ENCODE peak calls at places on chromosome 7, in eight cellular contexts. F is mammary epithelial cell, K is fibroblast of lung, V is upper lobe of right lung, E is IMR-90, Q is heart left ventricle, P is right lobe of liver, H is body of pancreas. S is an unnamed sample.

GRCh38 chr7:76225379-76225778 is 23.7 kb downstream of the SRRM3 start:
- DNase-seq in F (peak; percentile 11), K (peak; percentile 36), V (no peak), E (peak; percentile 23), Q (no peak), P (no peak), H (no peak), S (no peak)

GRCh38 chr7:96728139-96728538 is 18.5 kb upstream of the SEM1 start:
- DNase-seq in F (peak; percentile 73), K (no peak), V (no peak), E (no peak), Q (no peak), P (no peak), H (no peak), S (no peak)

GRCh38 chr7:13979671-13980438 is 9.6 kb downstream of the ETV1 start:
- DNase-seq in F (no peak), K (peak; percentile 65), V (no peak), E (peak; percentile 85), Q (no peak), P (no peak), H (no peak), S (no peak)

GRCh38 chr7:28708458-28708951 is 249.6 kb downstream of the TRIL start:
- DNase-seq in F (no peak), K (peak; percentile 66), V (no peak), E (no peak), Q (no peak), P (no peak), H (no peak), S (peak; percentile 27)

GRCh38 chr7:159114096-159114495 is 30.6 kb downstream of the VIPR2 start:
- DNase-seq in F (no peak), K (no peak), V (no peak), E (no peak), Q (no peak), P (no peak), H (peak; percentile 28), S (no peak)

GRCh38 chr7:31120800-31121513 is 68.8 kb downstream of the ADCYAP1R1 start:
- DNase-seq in F (no peak), K (no peak), V (no peak), E (no peak), Q (no peak), P (no peak), H (no peak), S (no peak)

GRCh38 chr7:46282155-46282554 is 361.1 kb upstream of the IGFBP3 start:
- DNase-seq in F (peak; percentile 50), K (no peak), V (no peak), E (no peak), Q (no peak), P (no peak), H (no peak), S (no peak)

GRCh38 chr7:141208539-141208938 is 134.7 kb downstream of the TMEM178B start:
- DNase-seq in F (peak; percentile 83), K (no peak), V (no peak), E (no peak), Q (no peak), P (no peak), H (no peak), S (no peak)

GRCh38 chr7:100400656-100401055 is 27.4 kb downstream of the PILRA start:
- DNase-seq in F (no peak), K (no peak), V (no peak), E (no peak), Q (no peak), P (no peak), H (no peak), S (no peak)

GRCh38 chr7:139680676-139681462 is 96.9 kb downstream of the HIPK2 start:
- DNase-seq in F (peak; percentile 97), K (peak; percentile 99), V (no peak), E (peak; percentile 99), Q (peak; percentile 78), P (no peak), H (peak; percentile 23), S (no peak)

GRCh38 chr7:100632951-100633717 is 8.2 kb downstream of the TFR2 start:
- DNase-seq in F (peak; percentile 12), K (peak; percentile 25), V (peak; percentile 80), E (peak; percentile 29), Q (peak; percentile 72), P (no peak), H (peak; percentile 52), S (peak; percentile 55)

GRCh38 chr7:81684513-81685262 is 85.2 kb downstream of the HGF start:
- DNase-seq in F (peak; percentile 98), K (peak; percentile 100), V (peak; percentile 61), E (peak; percentile 100), Q (peak; percentile 87), P (peak; percentile 68), H (peak; percentile 70), S (peak; percentile 76)

GRCh38 chr7:149790146-149790548 is 16.8 kb upstream of the ZNF467 start:
- DNase-seq in F (no peak), K (no peak), V (peak; percentile 77), E (no peak), Q (no peak), P (no peak), H (peak; percentile 57), S (peak; percentile 58)

GRCh38 chr7:138785587-138786437 is 12.0 kb upstream of the TMEM213 start:
- DNase-seq in F (peak; percentile 23), K (peak; percentile 43), V (no peak), E (peak; percentile 11), Q (no peak), P (no peak), H (no peak), S (no peak)

GRCh38 chr7:24216576-24217116 is 67.3 kb upstream of the NPY start:
- DNase-seq in F (peak; percentile 25), K (peak; percentile 93), V (no peak), E (peak; percentile 13), Q (no peak), P (no peak), H (no peak), S (no peak)

DNA sequence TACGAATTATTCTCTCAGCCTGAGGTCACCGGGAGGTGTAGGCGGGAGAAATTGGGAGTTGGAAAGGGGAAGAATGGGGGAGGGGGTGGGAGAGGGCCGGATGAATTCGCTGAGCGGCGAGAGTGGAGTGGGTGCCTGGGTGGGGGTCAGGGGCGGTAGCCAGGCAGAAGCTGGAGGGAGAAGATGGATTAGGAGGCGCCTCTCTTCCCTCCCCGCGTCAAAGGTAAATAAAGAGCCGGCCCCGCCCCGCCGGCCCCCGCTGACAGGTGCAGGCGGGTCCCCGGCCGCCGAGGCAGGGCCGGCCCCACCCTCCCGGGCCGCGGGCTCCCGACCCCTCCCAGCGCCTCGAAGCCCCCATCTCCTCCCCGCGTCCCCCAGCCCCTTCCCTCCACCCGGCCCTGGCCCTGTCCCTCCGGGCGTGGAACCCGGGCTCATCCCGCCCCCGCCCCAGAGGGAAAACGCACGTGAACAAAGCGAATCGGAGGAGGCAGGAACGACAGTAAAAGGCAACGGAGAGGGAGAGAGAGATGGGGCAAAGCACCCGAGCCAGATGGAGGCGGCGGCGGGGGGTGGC is 874 bp downstream of the FAM131B start:
- DNase-seq in F (no peak), K (no peak), V (no peak), E (no peak), Q (no peak), P (no peak), H (no peak), S (no peak)
- H3K4me3 ChIP-seq in F (peak overlapping the region; percentile 53), K (peak overlapping the region; percentile 58), V (peak overlapping the region; percentile 52), E (peak overlapping the region; percentile 84), Q (peak overlapping the region; percentile 60), P (peak overlapping the region; percentile 33), H (no peak overlapping the region), S (no peak overlapping the region)

DNA sequence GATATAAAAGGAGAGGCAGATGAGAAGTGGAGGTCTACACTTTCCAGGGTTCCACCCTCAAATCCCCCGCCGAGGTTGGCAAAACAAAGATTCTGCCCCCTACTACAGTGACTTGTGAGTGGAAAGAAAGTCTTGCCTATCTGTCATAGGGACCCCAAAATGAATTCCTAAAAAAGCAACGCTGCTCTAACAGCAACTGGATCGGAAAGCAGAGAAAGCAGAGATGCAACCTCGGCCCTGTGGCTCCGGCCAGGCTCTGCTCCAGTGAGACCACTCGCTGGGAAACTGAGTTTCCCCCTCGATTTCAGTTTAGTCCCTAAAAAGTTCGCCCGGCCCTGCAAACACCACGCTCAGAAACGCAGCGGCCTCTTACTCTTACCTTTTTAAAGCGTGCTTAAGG is 297.9 kb upstream of the NFE2L3 start:
- DNase-seq in F (no peak), K (no peak), V (no peak), E (no peak), Q (no peak), P (no peak), H (no peak), S (peak; percentile 33)
- H3K4me1 ChIP-seq in F (peaks cover 14% of the 10 kb centered on the region), K (peaks cover 14% of the 10 kb centered on the region), V (peaks cover 21% of the 10 kb centered on the region), E (peaks cover 14% of the 10 kb centered on the region), Q (peaks cover 21% of the 10 kb centered on the region), P (peaks cover 8% of the 10 kb centered on the region), H (peaks cover 35% of the 10 kb centered on the region), S (peaks cover 36% of the 10 kb centered on the region)

DNA sequence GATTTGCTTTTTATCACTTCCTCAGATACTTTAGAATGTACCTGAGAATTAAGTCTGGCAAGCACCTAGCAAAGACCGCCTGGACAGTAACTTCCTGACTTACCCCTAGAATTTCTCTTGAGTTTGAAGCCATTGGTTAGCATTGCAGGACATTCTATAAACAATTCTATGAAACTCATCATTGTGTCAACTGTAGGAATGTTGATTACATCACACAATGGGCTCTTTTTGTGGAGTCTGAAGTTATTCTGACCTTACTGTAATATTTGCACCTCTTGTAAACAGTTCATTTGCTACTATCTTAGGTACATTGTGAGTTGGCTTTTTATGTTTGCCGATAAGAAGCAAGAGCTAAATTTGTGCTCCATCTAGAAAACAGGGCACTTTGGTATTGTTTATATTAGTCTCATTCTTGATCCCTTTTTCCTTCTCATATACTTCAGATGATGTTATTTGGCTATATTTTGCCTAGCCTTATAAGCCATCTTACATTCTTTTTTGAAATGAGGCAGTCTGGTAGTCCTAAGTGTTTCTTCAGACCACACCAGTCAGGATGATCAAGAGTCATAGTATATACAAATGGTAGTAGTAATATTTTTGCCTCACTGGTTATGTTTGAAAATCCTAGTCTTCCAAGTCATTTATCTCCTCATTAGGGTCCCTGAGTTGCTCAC is 52.4 kb downstream of the CASD1 start:
- DNase-seq in F (peak; percentile 31), K (peak; percentile 74), V (no peak), E (peak; percentile 62), Q (no peak), P (no peak), H (no peak), S (no peak)
- TF ChIP-seq CTCF in F (no peak), K (no peak), V (no peak), E (no peak), Q (no peak), P (no peak), H (no peak), S (no peak)

GRCh38 chr7:1534330-1535099 is 4.0 kb downstream of the MAFK start:
- DNase-seq in F (no peak), K (no peak), V (no peak), E (no peak), Q (no peak), P (no peak), H (no peak), S (peak; percentile 40)

GRCh38 chr7:1535100-1535458 is 4.6 kb downstream of the MAFK start:
- DNase-seq in F (no peak), K (no peak), V (no peak), E (no peak), Q (no peak), P (no peak), H (no peak), S (no peak)

GRCh38 chr7:1532456-1533254 is 2.2 kb downstream of the MAFK start:
- DNase-seq in F (peak; percentile 24), K (peak; percentile 90), V (peak; percentile 92), E (peak; percentile 96), Q (peak; percentile 85), P (peak; percentile 85), H (peak; percentile 89), S (peak; percentile 88)

GRCh38 chr7:1533255-1533568 is 2.7 kb downstream of the MAFK start:
- DNase-seq in F (no peak), K (no peak), V (no peak), E (no peak), Q (no peak), P (no peak), H (no peak), S (no peak)

GRCh38 chr7:1533569-1534329 is 3.2 kb downstream of the MAFK start:
- DNase-seq in F (peak; percentile 67), K (peak; percentile 92), V (no peak), E (peak; percentile 95), Q (no peak), P (no peak), H (peak; percentile 65), S (no peak)
- H3K4me3 ChIP-seq in F (no peak overlapping the region), K (no peak overlapping the region), V (peak overlapping the region; percentile 68), E (peak overlapping the region; percentile 1), Q (peak overlapping the region; percentile 72), P (no peak overlapping the region), H (no peak overlapping the region), S (no peak overlapping the region)